ENCODE peak calls at places on chromosomes 11 and 22, in five cellular contexts. P is non-pigmented ciliary epithelial cell; T is EH; M is GM19239; G is activated T-cell treated with anti-CD3 and anti-CD28 coated beads, Interleukin-2, amount 50 U/mL, for 72 hours. V is an unnamed sample.

GRCh38 chr11:95625164-95626017 is 164.2 kb downstream of the FAM76B start:
- DNase-seq in P (no peak), T (no peak), M (no peak), G (no peak), V (no peak)

GRCh38 chr22:21963790-21964211 is 11.2 kb upstream of the PPM1F start:
- DNase-seq in P (no peak), T (no peak), M (no peak), G (no peak), V (no peak)

GRCh38 chr11:83836883-83837654 is 550.9 kb upstream of the CCDC90B start:
- DNase-seq in P (no peak), T (peak), M (peak), G (peak), V (peak)

GRCh38 chr22:49306632-49306975 is 521.1 kb downstream of the BRD1 start:
- DNase-seq in P (no peak), T (no peak), M (no peak), G (no peak), V (no peak)

GRCh38 chr11:86717817-86718501 is 45.5 kb upstream of the ME3 start:
- DNase-seq in P (no peak), T (no peak), M (no peak), G (no peak), V (no peak)

GRCh38 chr11:86523738-86524602 is 148.4 kb downstream of the ME3 start:
- DNase-seq in P (peak), T (peak), M (no peak), G (no peak), V (no peak)

GRCh38 chr11:33530824-33531223 is 169.8 kb downstream of the C11orf91 start:
- DNase-seq in P (no peak), T (peak), M (no peak), G (no peak), V (no peak)

GRCh38 chr11:64620286-64620962 is 29.4 kb downstream of the SLC22A12 start:
- DNase-seq in P (no peak), T (peak), M (no peak), G (no peak), V (no peak)

GRCh38 chr22:36409911-36410756 is 22.4 kb upstream of the MYH9 start:
- DNase-seq in P (no peak), T (peak), M (peak), G (peak), V (peak)

GRCh38 chr22:19902245-19902699 is 39.3 kb upstream of the COMT start:
- DNase-seq in P (no peak), T (no peak), M (no peak), G (no peak), V (no peak)

GRCh38 chr11:47003180-47003877 is 66.8 kb downstream of the CSTPP1 start:
- DNase-seq in P (no peak), T (peak), M (no peak), G (peak), V (no peak)